ENCODE peak calls at places on chromosome 3, in five cellular contexts. O, C, T, B and P are unnamed samples.

GRCh38 chr3:155760653-155761052 is 15.8 kb upstream of the PLCH1 start:
- DNase-seq in T (no peak), C (no peak), O (no peak), B (no peak), P (no peak)

GRCh38 chr3:194265996-194266657 is 85.0 kb downstream of the CPN2 start:
- DNase-seq in B (peak), O (no peak), T (peak), C (no peak), P (no peak)

GRCh38 chr3:43426388-43426787 is 140.0 kb downstream of the SNRK start:
- DNase-seq in T (no peak), O (no peak), B (peak), C (no peak), P (no peak)

GRCh38 chr3:107897471-107898180 is 193.2 kb downstream of the CD47 start:
- DNase-seq in O (no peak), T (no peak), C (peak), B (no peak), P (no peak)

GRCh38 chr3:73848173-73848751 is 223.5 kb upstream of the PDZRN3 start:
- DNase-seq in O (no peak), B (no peak), T (no peak), C (peak), P (no peak)

GRCh38 chr3:25455316-25456232 is 27.5 kb downstream of the RARB start:
- DNase-seq in C (no peak), B (no peak), O (no peak), T (no peak), P (no peak)

GRCh38 chr3:5428607-5429516 is 241.4 kb downstream of the EDEM1 start:
- DNase-seq in T (no peak), B (no peak), O (no peak), C (no peak), P (peak)

GRCh38 chr3:167565489-167565888 is 88.3 kb downstream of the WDR49 start:
- DNase-seq in O (no peak), B (no peak), T (no peak), C (no peak), P (no peak)

GRCh38 chr3:129006864-129007263 is 5.8 kb downstream of the EFCC1 start:
- DNase-seq in C (no peak), B (no peak), T (no peak), O (no peak), P (no peak)

GRCh38 chr3:195195321-195196209 is 75.4 kb downstream of the XXYLT1 start:
- DNase-seq in C (no peak), T (no peak), B (peak), O (peak), P (no peak)

GRCh38 chr3:127836004-127836882 is 13.9 kb upstream of the MGLL start:
- DNase-seq in C (no peak), O (no peak), B (no peak), T (peak), P (no peak)

GRCh38 chr3:113002033-113002432 is 11.2 kb downstream of the GTPBP8 start:
- DNase-seq in T (no peak), O (no peak), B (no peak), C (no peak), P (no peak)

GRCh38 chr3:141240290-141241247 is 8.9 kb downstream of the PXYLP1 start:
- DNase-seq in O (no peak), B (peak), C (peak), T (no peak), P (no peak)

GRCh38 chr3:161104561-161105551 is at the start of gene B3GALNT1:
- DNase-seq in C (peak), T (peak), O (peak), B (peak), P (peak)

GRCh38 chr3:136671921-136672320 is 80.3 kb downstream of the STAG1 start:
- DNase-seq in O (no peak), B (no peak), C (peak), T (no peak), P (no peak)

GRCh38 chr3:161265916-161266571 is 44.9 kb downstream of the NMD3 start:
- DNase-seq in B (no peak), O (no peak), T (no peak), C (peak), P (no peak)

GRCh38 chr3:184015381-184016019 is 2.2 kb downstream of the ABCC5 start:
- DNase-seq in B (peak), O (no peak), T (peak), C (peak), P (peak)
- TF ChIP-seq POLR2A in B (peak), O (no peak), T (no peak), C (no peak), P (no peak)

GRCh38 chr3:188219147-188219546 is 65.2 kb downstream of the LPP start:
- DNase-seq in O (no peak), T (no peak), C (no peak), B (peak), P (no peak)

GRCh38 chr3:188220097-188220788 is 66.3 kb downstream of the LPP start:
- DNase-seq in C (peak), O (no peak), T (no peak), B (peak), P (no peak)

GRCh38 chr3:188218571-188218970 is 64.6 kb downstream of the LPP start:
- DNase-seq in B (no peak), C (no peak), O (no peak), T (no peak), P (no peak)

GRCh38 chr3:188223936-188224335 is 70.0 kb downstream of the LPP start:
- DNase-seq in T (no peak), B (peak), C (no peak), O (no peak), P (no peak)

GRCh38 chr3:188220988-188221818 is 67.2 kb downstream of the LPP start:
- DNase-seq in O (peak), T (no peak), C (peak), B (peak), P (no peak)
- TF ChIP-seq POLR2A in O (no peak), T (no peak), C (no peak), B (no peak), P (no peak)

GRCh38 chr3:33081812-33082211 is 15.1 kb downstream of the GLB1 start:
- DNase-seq in O (no peak), C (no peak), T (no peak), B (no peak), P (no peak)

GRCh38 chr3:33077976-33078375 is 19.0 kb downstream of the GLB1 start:
- DNase-seq in T (no peak), C (no peak), O (no peak), B (no peak), P (no peak)

GRCh38 chr3:33075996-33076395 is 20.9 kb downstream of the GLB1 start:
- DNase-seq in C (no peak), T (no peak), O (no peak), B (peak), P (no peak)

GRCh38 chr3:33074217-33075067 is 22.5 kb downstream of the GLB1 start:
- DNase-seq in O (peak), C (peak), T (peak), B (peak), P (peak)

GRCh38 chr3:33076952-33077351 is 20.0 kb downstream of the GLB1 start:
- DNase-seq in T (no peak), C (no peak), B (no peak), O (no peak), P (no peak)
- TF ChIP-seq POLR2A in T (no peak), C (no peak), B (no peak), O (no peak), P (no peak)

DNA sequence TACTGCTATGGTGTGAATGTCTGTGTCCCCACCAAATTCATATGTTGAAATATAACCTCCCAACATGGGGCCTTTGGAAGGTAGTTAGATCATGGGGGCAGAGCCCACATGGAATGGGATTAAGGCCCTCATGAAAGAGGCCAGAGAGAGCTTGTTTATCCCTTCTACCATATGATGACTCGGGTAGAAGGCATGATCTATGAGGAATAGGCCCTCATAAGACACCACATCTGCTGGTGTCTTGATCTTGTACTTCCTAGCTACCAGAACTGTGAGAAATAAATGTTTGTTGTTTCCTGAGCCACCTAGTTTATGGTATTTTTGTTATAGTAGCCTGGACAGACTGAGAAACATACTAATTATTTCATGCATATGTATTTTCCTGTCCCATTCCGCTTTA is 51.9 kb downstream of the WWTR1 start:
- DNase-seq in O (no peak), C (peak), B (no peak), T (no peak), P (no peak)
- TF ChIP-seq POLR2A in O (no peak), C (no peak), B (no peak), T (no peak), P (no peak)

DNA sequence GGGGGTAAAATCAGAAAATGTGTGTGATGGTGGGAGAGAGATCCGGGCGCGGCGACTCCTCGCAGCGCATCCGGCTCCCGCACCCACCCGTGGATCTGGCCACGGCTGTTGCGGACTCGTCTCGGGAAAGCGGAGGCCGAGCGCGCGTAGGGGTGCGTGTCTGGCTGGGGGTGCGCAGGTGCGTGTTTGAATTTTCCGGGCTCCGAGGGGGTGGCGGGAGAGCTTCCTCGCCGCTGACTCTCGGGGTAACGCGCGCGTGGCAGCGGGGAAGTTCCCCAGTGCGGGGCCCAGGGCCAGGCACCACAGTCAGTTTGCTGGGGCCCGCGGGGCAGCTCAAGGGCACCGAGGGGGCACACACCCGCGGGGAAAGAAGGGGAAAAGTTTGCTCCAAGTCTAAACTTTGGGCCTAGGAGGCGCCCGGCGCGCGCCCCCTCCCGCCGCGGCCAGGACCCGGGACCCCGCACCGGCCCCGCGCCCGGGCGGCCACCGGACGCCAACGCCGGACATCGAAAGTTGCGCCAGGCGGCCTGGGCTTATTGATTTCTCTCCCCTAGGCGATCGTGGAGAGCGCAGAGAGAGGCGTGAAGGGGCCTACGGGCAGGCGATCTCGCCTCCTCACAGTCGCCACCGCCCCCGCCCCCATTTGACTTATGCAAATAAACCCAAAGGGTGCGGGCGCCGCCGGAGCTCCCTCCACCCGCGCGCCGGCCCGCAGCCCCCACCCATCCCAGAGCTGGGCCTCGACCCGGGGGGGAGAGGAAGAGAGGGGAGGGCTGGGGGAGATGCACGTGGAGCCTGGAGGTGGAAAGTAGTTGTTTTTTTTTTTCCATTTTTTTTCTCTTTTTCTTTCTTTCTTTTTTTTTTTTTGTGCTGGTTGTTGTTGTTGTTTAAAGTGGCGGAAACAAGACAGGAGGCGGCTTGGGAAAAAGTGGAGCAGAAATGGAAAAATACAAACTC is 638 bp downstream of the FOXP1 start:
- DNase-seq in B (peak), T (peak), O (peak), C (peak), P (peak)
- TF ChIP-seq POLR2A in B (no peak), T (no peak), O (no peak), C (peak), P (no peak)